ENCODE peak calls at places on chromosome 3, in eight cellular contexts. One of them, this sample, is unnamed.

GRCh38 chr3:28022916-28023315 is 218.5 kb upstream of the CMC1 start:
- DNase-seq in ovary: no peak
- DNase-seq in AG04450: no peak
- DNase-seq in HepG2: no peak
- DNase-seq in A673: no peak
- DNase-seq in sigmoid colon: no peak
- DNase-seq in stomach: no peak
- DNase-seq in psoas muscle: no peak
- DNase-seq in this sample: no peak

GRCh38 chr3:33419948-33420347 is 20.3 kb downstream of the UBP1 start:
- DNase-seq in sigmoid colon: no peak
- DNase-seq in psoas muscle: no peak
- DNase-seq in AG04450: no peak
- DNase-seq in stomach: no peak
- DNase-seq in ovary: no peak
- DNase-seq in A673: no peak
- DNase-seq in HepG2: no peak
- DNase-seq in this sample: no peak

GRCh38 chr3:88725440-88725839 is 382.0 kb upstream of the EPHA3 start:
- DNase-seq in psoas muscle: no peak
- DNase-seq in AG04450: no peak
- DNase-seq in stomach: no peak
- DNase-seq in ovary: no peak
- DNase-seq in HepG2: no peak
- DNase-seq in sigmoid colon: no peak
- DNase-seq in A673: no peak
- DNase-seq in this sample: no peak

GRCh38 chr3:99846472-99846871 is 28.8 kb downstream of the CMSS1 start:
- DNase-seq in psoas muscle: no peak
- DNase-seq in HepG2: peak
- DNase-seq in ovary: no peak
- DNase-seq in stomach: no peak
- DNase-seq in A673: peak
- DNase-seq in AG04450: no peak
- DNase-seq in sigmoid colon: peak
- DNase-seq in this sample: no peak

GRCh38 chr3:142275856-142276255 is 50.5 kb upstream of the GK5 start:
- DNase-seq in stomach: no peak
- DNase-seq in ovary: no peak
- DNase-seq in A673: no peak
- DNase-seq in AG04450: peak
- DNase-seq in psoas muscle: no peak
- DNase-seq in HepG2: no peak
- DNase-seq in sigmoid colon: no peak
- DNase-seq in this sample: no peak

GRCh38 chr3:157201648-157202278 is 41.8 kb upstream of the CCNL1 start:
- DNase-seq in psoas muscle: no peak
- DNase-seq in sigmoid colon: no peak
- DNase-seq in HepG2: peak
- DNase-seq in ovary: no peak
- DNase-seq in AG04450: no peak
- DNase-seq in stomach: no peak
- DNase-seq in A673: peak
- DNase-seq in this sample: peak

GRCh38 chr3:38454884-38455638 is 1.4 kb downstream of the ACVR2B start:
- DNase-seq in stomach: peak
- DNase-seq in A673: peak
- DNase-seq in AG04450: no peak
- DNase-seq in HepG2: peak
- DNase-seq in psoas muscle: peak
- DNase-seq in sigmoid colon: peak
- DNase-seq in ovary: peak
- DNase-seq in this sample: peak

GRCh38 chr3:184259878-184260570 is 1.3 kb downstream of the CAMK2N2 start:
- DNase-seq in HepG2: no peak
- DNase-seq in AG04450: no peak
- DNase-seq in ovary: peak
- DNase-seq in A673: peak
- DNase-seq in stomach: peak
- DNase-seq in psoas muscle: no peak
- DNase-seq in sigmoid colon: no peak
- DNase-seq in this sample: no peak

GRCh38 chr3:142844339-142844977 is 44.4 kb downstream of the PCOLCE2 start:
- DNase-seq in HepG2: peak
- DNase-seq in stomach: no peak
- DNase-seq in ovary: no peak
- DNase-seq in A673: peak
- DNase-seq in AG04450: no peak
- DNase-seq in psoas muscle: no peak
- DNase-seq in sigmoid colon: no peak
- DNase-seq in this sample: peak

GRCh38 chr3:42655980-42656679 is 2.6 kb downstream of the ZBTB47 start:
- DNase-seq in stomach: no peak
- DNase-seq in ovary: peak
- DNase-seq in sigmoid colon: no peak
- DNase-seq in AG04450: no peak
- DNase-seq in HepG2: no peak
- DNase-seq in A673: no peak
- DNase-seq in psoas muscle: peak
- DNase-seq in this sample: no peak

GRCh38 chr3:55678521-55679216 is 191.6 kb upstream of the WNT5A start:
- DNase-seq in stomach: no peak
- DNase-seq in ovary: no peak
- DNase-seq in HepG2: no peak
- DNase-seq in psoas muscle: peak
- DNase-seq in A673: no peak
- DNase-seq in AG04450: no peak
- DNase-seq in sigmoid colon: no peak
- DNase-seq in this sample: no peak

GRCh38 chr3:99586680-99587079 is 51.7 kb upstream of the COL8A1 start:
- DNase-seq in HepG2: no peak
- DNase-seq in AG04450: no peak
- DNase-seq in A673: no peak
- DNase-seq in psoas muscle: no peak
- DNase-seq in ovary: no peak
- DNase-seq in stomach: no peak
- DNase-seq in sigmoid colon: no peak
- DNase-seq in this sample: no peak

GRCh38 chr3:150096700-150097587 is 126.2 kb upstream of the PFN2 start:
- DNase-seq in A673: no peak
- DNase-seq in ovary: no peak
- DNase-seq in psoas muscle: no peak
- DNase-seq in AG04450: no peak
- DNase-seq in stomach: no peak
- DNase-seq in HepG2: no peak
- DNase-seq in sigmoid colon: no peak
- DNase-seq in this sample: no peak

GRCh38 chr3:52774901-52775864 is 2.2 kb upstream of the ITIH1 start:
- DNase-seq in AG04450: no peak
- DNase-seq in HepG2: peak
- DNase-seq in A673: peak
- DNase-seq in psoas muscle: no peak
- DNase-seq in ovary: no peak
- DNase-seq in sigmoid colon: peak
- DNase-seq in stomach: peak
- DNase-seq in this sample: no peak

GRCh38 chr3:184189421-184189820 is 3.4 kb downstream of the ABCF3 start:
- DNase-seq in sigmoid colon: no peak
- DNase-seq in ovary: no peak
- DNase-seq in AG04450: no peak
- DNase-seq in HepG2: no peak
- DNase-seq in A673: no peak
- DNase-seq in psoas muscle: no peak
- DNase-seq in stomach: no peak
- DNase-seq in this sample: no peak

GRCh38 chr3:48634661-48635221 is 520 bp downstream of the SLC26A6 start:
- DNase-seq in HepG2: peak
- DNase-seq in sigmoid colon: peak
- DNase-seq in A673: peak
- DNase-seq in AG04450: no peak
- DNase-seq in psoas muscle: peak
- DNase-seq in stomach: peak
- DNase-seq in ovary: peak
- DNase-seq in this sample: peak

GRCh38 chr3:72405943-72406585 is 442.2 kb downstream of the SHQ1 start:
- DNase-seq in sigmoid colon: no peak
- DNase-seq in A673: no peak
- DNase-seq in ovary: no peak
- DNase-seq in HepG2: no peak
- DNase-seq in psoas muscle: no peak
- DNase-seq in AG04450: no peak
- DNase-seq in stomach: no peak
- DNase-seq in this sample: no peak

GRCh38 chr3:15768421-15769255 is 29.1 kb downstream of the ANKRD28 start:
- DNase-seq in stomach: no peak
- DNase-seq in sigmoid colon: no peak
- DNase-seq in ovary: no peak
- DNase-seq in AG04450: peak
- DNase-seq in psoas muscle: peak
- DNase-seq in A673: peak
- DNase-seq in HepG2: peak
- DNase-seq in this sample: peak

GRCh38 chr3:5022966-5023776 is 43.9 kb downstream of the BHLHE40 start:
- DNase-seq in stomach: peak
- DNase-seq in sigmoid colon: peak
- DNase-seq in ovary: peak
- DNase-seq in psoas muscle: peak
- DNase-seq in A673: peak
- DNase-seq in HepG2: peak
- DNase-seq in AG04450: peak
- DNase-seq in this sample: peak

GRCh38 chr3:141769171-141769894 is 6.1 kb downstream of the GRK7 start:
- DNase-seq in A673: no peak
- DNase-seq in ovary: no peak
- DNase-seq in sigmoid colon: no peak
- DNase-seq in AG04450: no peak
- DNase-seq in psoas muscle: no peak
- DNase-seq in stomach: no peak
- DNase-seq in HepG2: peak
- DNase-seq in this sample: no peak

GRCh38 chr3:111963424-111963823 is 15.4 kb upstream of the ABHD10 start:
- DNase-seq in psoas muscle: no peak
- DNase-seq in stomach: no peak
- DNase-seq in sigmoid colon: no peak
- DNase-seq in ovary: no peak
- DNase-seq in AG04450: no peak
- DNase-seq in HepG2: no peak
- DNase-seq in A673: no peak
- DNase-seq in this sample: no peak

GRCh38 chr3:40504636-40505430 is 1.0 kb upstream of the ZNF620 start:
- DNase-seq in AG04450: peak
- DNase-seq in psoas muscle: no peak
- DNase-seq in stomach: no peak
- DNase-seq in A673: peak
- DNase-seq in ovary: peak
- DNase-seq in HepG2: peak
- DNase-seq in sigmoid colon: no peak
- DNase-seq in this sample: no peak

GRCh38 chr3:191966556-191966955 is 505.6 kb downstream of the PYDC2 start:
- DNase-seq in HepG2: no peak
- DNase-seq in ovary: no peak
- DNase-seq in sigmoid colon: no peak
- DNase-seq in stomach: no peak
- DNase-seq in psoas muscle: no peak
- DNase-seq in A673: no peak
- DNase-seq in AG04450: no peak
- DNase-seq in this sample: no peak

GRCh38 chr3:67685499-67685898 is 31.1 kb upstream of the SUCLG2 start:
- DNase-seq in AG04450: no peak
- DNase-seq in A673: no peak
- DNase-seq in psoas muscle: no peak
- DNase-seq in sigmoid colon: no peak
- DNase-seq in stomach: no peak
- DNase-seq in HepG2: no peak
- DNase-seq in ovary: no peak
- DNase-seq in this sample: peak

GRCh38 chr3:136008732-136009456 is 43.4 kb downstream of the PPP2R3A start:
- DNase-seq in ovary: no peak
- DNase-seq in stomach: no peak
- DNase-seq in sigmoid colon: no peak
- DNase-seq in HepG2: no peak
- DNase-seq in AG04450: no peak
- DNase-seq in psoas muscle: no peak
- DNase-seq in A673: no peak
- DNase-seq in this sample: no peak

DNA sequence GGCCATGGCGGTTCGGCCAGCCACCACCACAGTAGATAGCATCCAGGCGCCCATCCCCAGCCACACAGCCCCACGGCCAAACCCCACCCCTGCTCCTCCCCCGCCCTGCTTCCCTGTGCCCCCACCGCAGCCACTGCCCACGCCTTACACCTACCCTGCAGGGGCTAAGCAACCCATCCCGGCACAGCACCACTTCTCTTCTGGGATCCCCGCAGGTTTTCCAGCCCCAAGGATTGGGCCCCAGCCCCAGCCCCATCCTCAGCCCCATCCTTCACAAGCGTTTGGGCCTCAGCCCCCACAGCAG is 29.5 kb downstream of the PTPN23 start:
- DNase-seq in A673: no peak
- DNase-seq in sigmoid colon: no peak
- DNase-seq in ovary: no peak
- DNase-seq in AG04450: no peak
- DNase-seq in HepG2: no peak
- DNase-seq in stomach: no peak
- DNase-seq in psoas muscle: no peak
- DNase-seq in this sample: no peak
- H3K4me3 ChIP-seq in A673: no peak
- H3K4me3 ChIP-seq in sigmoid colon: no peak
- H3K4me3 ChIP-seq in ovary: no peak
- H3K4me3 ChIP-seq in AG04450: no peak
- H3K4me3 ChIP-seq in HepG2: no peak
- H3K4me3 ChIP-seq in stomach: no peak
- H3K4me3 ChIP-seq in psoas muscle: no peak
- H3K4me3 ChIP-seq in this sample: no peak

GRCh38 chr3:183064475-183064874 is 34.8 kb downstream of the MCCC1 start:
- DNase-seq in stomach: no peak
- DNase-seq in A673: no peak
- DNase-seq in psoas muscle: no peak
- DNase-seq in AG04450: no peak
- DNase-seq in ovary: no peak
- DNase-seq in sigmoid colon: no peak
- DNase-seq in HepG2: no peak
- DNase-seq in this sample: no peak
- TF ChIP-seq CTCF in stomach: no peak
- TF ChIP-seq CTCF in A673: no peak
- TF ChIP-seq CTCF in psoas muscle: no peak
- TF ChIP-seq CTCF in AG04450: no peak
- TF ChIP-seq CTCF in ovary: no peak
- TF ChIP-seq CTCF in sigmoid colon: no peak
- TF ChIP-seq CTCF in HepG2: no peak
- TF ChIP-seq CTCF in this sample: no peak

GRCh38 chr3:159266779-159267178 is 464.9 kb downstream of the MFSD1 start:
- DNase-seq in HepG2: peak
- DNase-seq in AG04450: no peak
- DNase-seq in stomach: no peak
- DNase-seq in sigmoid colon: no peak
- DNase-seq in psoas muscle: no peak
- DNase-seq in ovary: no peak
- DNase-seq in A673: peak
- DNase-seq in this sample: peak
- H3K4me3 ChIP-seq in HepG2: no peak
- H3K4me3 ChIP-seq in AG04450: no peak
- H3K4me3 ChIP-seq in stomach: no peak
- H3K4me3 ChIP-seq in sigmoid colon: no peak
- H3K4me3 ChIP-seq in psoas muscle: no peak
- H3K4me3 ChIP-seq in ovary: no peak
- H3K4me3 ChIP-seq in A673: no peak
- H3K4me3 ChIP-seq in this sample: no peak

GRCh38 chr3:196159952-196160804 is 51.0 kb downstream of the ZDHHC19 start:
- DNase-seq in sigmoid colon: no peak
- DNase-seq in ovary: no peak
- DNase-seq in psoas muscle: peak
- DNase-seq in AG04450: no peak
- DNase-seq in stomach: peak
- DNase-seq in HepG2: no peak
- DNase-seq in A673: no peak
- DNase-seq in this sample: peak
- TF ChIP-seq CTCF in sigmoid colon: no peak
- TF ChIP-seq CTCF in ovary: no peak
- TF ChIP-seq CTCF in psoas muscle: no peak
- TF ChIP-seq CTCF in AG04450: no peak
- TF ChIP-seq CTCF in stomach: no peak
- TF ChIP-seq CTCF in HepG2: no peak
- TF ChIP-seq CTCF in A673: no peak
- TF ChIP-seq CTCF in this sample: no peak

This sample was measured in GM12865.